ENCODE peak calls at places on chromosomes 16 and 17, in nine cellular contexts. E is brain microvascular endothelial cell, I is aorta, O is mesendoderm, W is thoracic aorta, N is tibial nerve, U is bronchial epithelial cell, A is small intestine, F is epithelial cell of esophagus. Y is an unnamed sample.

GRCh38 chr17:61455754-61456681 is 3.8 kb downstream of the TBX4 start:
- DNase-seq in A (no peak), W (no peak), I (no peak), E (no peak), U (no peak), F (no peak), N (no peak), O (no peak), Y (no peak)

GRCh38 chr17:37708616-37709212 is 36.1 kb downstream of the HNF1B start:
- DNase-seq in O (peak), W (no peak), E (no peak), N (no peak), I (no peak), A (peak), U (peak), F (peak), Y (no peak)

GRCh38 chr17:8991514-8992285 is 26.2 kb upstream of the PIK3R5 start:
- DNase-seq in A (peak), F (peak), U (peak), N (peak), E (peak), I (peak), W (no peak), O (peak), Y (peak)

GRCh38 chr17:67079481-67079880 is 35.1 kb downstream of the CACNG1 start:
- DNase-seq in F (no peak), W (no peak), E (no peak), A (no peak), U (no peak), I (no peak), N (no peak), O (no peak), Y (no peak)

GRCh38 chr17:57899391-57899790 is 49.5 kb upstream of the MRPS23 start:
- DNase-seq in F (peak), O (no peak), N (no peak), E (no peak), U (peak), I (no peak), W (no peak), A (no peak), Y (no peak)

GRCh38 chr17:18235743-18236256 is 10.4 kb downstream of the LLGL1 start:
- DNase-seq in A (no peak), E (peak), W (no peak), N (no peak), U (peak), I (peak), F (peak), O (no peak), Y (no peak)

GRCh38 chr17:385195-385835 is 32.7 kb upstream of the RPH3AL start:
- DNase-seq in I (peak), W (no peak), A (peak), O (peak), N (peak), E (no peak), U (no peak), F (peak), Y (no peak)

GRCh38 chr17:39225974-39226683 is 384 bp upstream of the STAC2 start:
- DNase-seq in U (no peak), E (no peak), N (no peak), A (no peak), F (no peak), O (peak), W (peak), I (peak), Y (no peak)

GRCh38 chr17:58383892-58384462 is 32.0 kb upstream of the SUPT4H1 start:
- DNase-seq in A (peak), F (no peak), U (no peak), N (no peak), E (no peak), O (peak), W (no peak), I (no peak), Y (no peak)

GRCh38 chr16:68636818-68637217 is 8.3 kb upstream of the CDH3 start:
- DNase-seq in E (no peak), U (peak), O (no peak), F (peak), W (no peak), N (no peak), I (no peak), A (no peak), Y (no peak)

GRCh38 chr16:87604572-87605135 is 2.3 kb downstream of the JPH3 start:
- DNase-seq in W (no peak), F (no peak), U (no peak), O (no peak), E (no peak), N (no peak), I (peak), A (no peak), Y (no peak)

GRCh38 chr16:22719945-22720344 is 94.0 kb upstream of the HS3ST2 start:
- DNase-seq in U (no peak), E (no peak), O (no peak), N (no peak), A (no peak), F (no peak), W (no peak), I (no peak), Y (no peak)

GRCh38 chr16:57299009-57299718 is 14.7 kb upstream of the PLLP start:
- DNase-seq in U (peak), I (peak), F (peak), E (peak), W (peak), A (no peak), N (no peak), O (no peak), Y (no peak)

GRCh38 chr16:9901-10665 is 43.3 kb downstream of the POLR3K start:
- DNase-seq in E (no peak), O (no peak), A (no peak), I (peak), W (no peak), U (no peak), F (no peak), N (no peak), Y (no peak)

GRCh38 chr16:82638095-82638798 is 11.5 kb downstream of the CDH13 start:
- DNase-seq in O (no peak), N (no peak), F (peak), I (no peak), U (peak), E (peak), A (no peak), W (no peak), Y (no peak)

GRCh38 chr17:81651692-81652091 is 4.7 kb downstream of the PDE6G start:
- DNase-seq in I (no peak), O (no peak), A (no peak), F (peak), W (no peak), U (peak), N (no peak), E (peak), Y (no peak)

GRCh38 chr16:57528499-57529323 is 7.7 kb downstream of the CCDC102A start:
- DNase-seq in N (no peak), U (no peak), W (no peak), A (peak), E (no peak), F (peak), O (peak), I (no peak), Y (no peak)

GRCh38 chr16:85607331-85607765 is 5.8 kb upstream of the GSE1 start:
- DNase-seq in I (no peak), U (no peak), O (peak), A (peak), F (no peak), W (no peak), E (no peak), N (no peak), Y (peak)

GRCh38 chr16:48522041-48522440 is 87.9 kb downstream of the N4BP1 start:
- DNase-seq in I (no peak), W (no peak), O (no peak), E (no peak), A (no peak), U (no peak), N (no peak), F (no peak), Y (no peak)

GRCh38 chr17:35621768-35622167 is 34.6 kb downstream of the AP2B1 start:
- DNase-seq in F (no peak), A (no peak), I (no peak), O (no peak), N (no peak), U (no peak), W (no peak), E (no peak), Y (no peak)

GRCh38 chr17:199195-199604 is 17.8 kb upstream of the DOC2B start:
- DNase-seq in W (no peak), F (no peak), I (peak), N (no peak), A (no peak), U (no peak), E (no peak), O (no peak), Y (no peak)

GRCh38 chr17:60277258-60277657 is 114.7 kb downstream of the USP32 start:
- DNase-seq in O (no peak), I (no peak), E (no peak), W (no peak), U (no peak), F (no peak), A (no peak), N (no peak), Y (no peak)

GRCh38 chr16:81545470-81546175 is 101.0 kb downstream of the CMIP start:
- DNase-seq in W (no peak), N (no peak), F (peak), E (no peak), O (no peak), A (no peak), U (peak), I (peak), Y (no peak)

GRCh38 chr17:65403129-65403528 is 158.3 kb downstream of the AXIN2 start:
- DNase-seq in N (no peak), E (no peak), U (no peak), F (no peak), A (no peak), O (no peak), W (no peak), I (no peak), Y (no peak)

GRCh38 chr16:67388591-67388990 is 4.7 kb downstream of the TPPP3 start:
- DNase-seq in U (no peak), W (no peak), N (no peak), O (no peak), F (no peak), E (no peak), A (no peak), I (no peak), Y (no peak)

GRCh38 chr16:27174798-27175197 is 28.5 kb upstream of the KDM8 start:
- DNase-seq in E (peak), N (no peak), U (peak), O (peak), A (peak), F (peak), I (no peak), W (no peak), Y (peak)

GRCh38 chr17:17181666-17182600 is 24.2 kb downstream of the PLD6 start:
- DNase-seq in N (no peak), E (no peak), O (no peak), U (no peak), A (no peak), I (no peak), W (no peak), F (no peak), Y (peak)

GRCh38 chr17:75504347-75505151 is 10.8 kb downstream of the CASKIN2 start:
- DNase-seq in E (no peak), F (peak), N (no peak), W (no peak), I (no peak), O (peak), A (peak), U (peak), Y (no peak)

GRCh38 chr17:30336369-30337171 is 2.7 kb upstream of the TMIGD1 start:
- DNase-seq in O (peak), E (peak), F (peak), I (no peak), W (no peak), A (peak), N (no peak), U (peak), Y (peak)

GRCh38 chr16:87713469-87714229 is 52.1 kb downstream of the KLHDC4 start:
- DNase-seq in N (no peak), F (no peak), E (no peak), O (no peak), U (no peak), A (no peak), W (no peak), I (no peak), Y (peak)

DNA sequence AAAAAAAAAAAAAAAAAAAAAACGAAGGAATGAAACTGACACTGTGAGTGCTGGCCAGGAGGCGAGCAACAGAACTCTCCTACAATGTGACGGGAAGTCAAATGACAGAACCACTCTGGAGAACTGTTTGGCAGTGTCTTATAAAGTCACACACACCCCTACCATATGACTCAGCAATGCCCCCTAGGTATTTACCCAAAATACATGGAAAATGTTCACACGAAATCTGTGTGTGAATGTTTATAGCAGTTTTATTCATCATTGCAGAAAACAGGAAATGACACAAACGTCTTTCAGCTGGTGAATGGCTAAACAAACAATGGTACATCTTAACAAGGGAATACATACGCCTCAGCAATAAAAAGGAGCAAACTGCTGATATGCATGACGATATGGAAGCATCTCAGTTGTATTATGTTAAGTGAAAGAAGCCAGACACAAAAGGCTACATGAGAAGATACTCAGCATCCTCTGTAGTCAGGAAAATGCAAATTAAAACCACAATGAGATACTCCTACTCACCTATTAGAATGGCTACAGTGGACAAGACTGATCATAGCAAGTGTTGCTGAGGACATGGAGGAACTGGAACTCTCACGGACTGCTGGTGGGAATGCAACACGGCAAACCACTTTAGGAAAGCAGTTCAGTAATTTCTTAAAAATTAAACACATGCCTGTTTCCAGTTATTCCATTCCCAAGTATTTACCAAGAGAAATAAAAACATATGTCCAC is 74.7 kb downstream of the TBC1D16 start:
- DNase-seq in A (no peak), W (no peak), N (no peak), I (no peak), U (peak), O (no peak), E (no peak), F (peak), Y (no peak)
- H3K4me3 ChIP-seq in A (no peak), W (no peak), N (no peak), I (no peak), U (no peak), O (no peak), E (no peak), F (no peak), Y (no peak)

GRCh38 chr17:4837471-4838305 is 4.5 kb downstream of the MINK1 start:
- DNase-seq in O (no peak), I (no peak), U (no peak), N (no peak), W (no peak), F (no peak), E (no peak), A (no peak), Y (no peak)

GRCh38 chr17:4833941-4834501 is 881 bp downstream of the MINK1 start:
- DNase-seq in E (peak), F (peak), W (no peak), U (no peak), O (peak), N (no peak), A (peak), I (peak), Y (no peak)

GRCh38 chr17:4836221-4836620 is 3.1 kb downstream of the MINK1 start:
- DNase-seq in E (no peak), U (no peak), O (no peak), F (no peak), N (no peak), I (no peak), W (no peak), A (no peak), Y (no peak)

GRCh38 chr17:4833178-4833940 is at the start of gene MINK1:
- DNase-seq in A (peak), F (peak), U (peak), N (peak), W (peak), I (peak), E (peak), O (peak), Y (peak)

DNA sequence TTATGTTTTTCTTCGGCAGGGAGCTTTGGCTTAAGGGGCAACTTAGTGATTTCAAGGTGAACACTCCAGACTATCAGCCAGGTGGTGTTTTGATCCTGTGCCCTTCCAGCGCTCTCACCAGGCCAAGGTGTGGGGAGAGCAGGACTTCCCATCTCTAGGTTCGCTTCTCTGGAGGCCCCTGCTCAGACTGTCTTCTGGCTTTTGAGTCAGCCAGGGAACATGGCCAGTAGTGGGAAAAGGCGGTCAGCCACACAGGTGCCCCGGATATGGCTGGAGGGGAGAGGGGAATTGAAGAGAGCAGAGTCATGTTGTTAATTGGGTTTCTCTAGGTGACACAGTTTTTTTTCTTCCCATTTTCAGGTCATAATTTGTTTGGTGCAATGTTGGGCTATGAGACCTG is 1.5 kb downstream of the MINK1 start:
- DNase-seq in W (no peak), I (no peak), U (no peak), N (no peak), A (peak), O (no peak), F (no peak), E (no peak), Y (no peak)
- H3K4me3 ChIP-seq in W (peak), I (no peak), U (peak), N (peak), A (no peak), O (no peak), F (peak), E (peak), Y (no peak)

GRCh38 chr16:14057878-14058382 is 13.2 kb upstream of the MRTFB start:
- DNase-seq in F (no peak), A (no peak), U (peak), I (peak), E (peak), N (no peak), O (no peak), W (peak), Y (no peak)

GRCh38 chr16:14062261-14062660 is 8.9 kb upstream of the MRTFB start:
- DNase-seq in I (no peak), O (no peak), N (no peak), W (no peak), E (no peak), A (no peak), U (no peak), F (no peak), Y (no peak)

GRCh38 chr16:14061732-14062259 is 9.3 kb upstream of the MRTFB start:
- DNase-seq in I (no peak), N (no peak), E (no peak), U (no peak), O (no peak), A (no peak), W (no peak), F (no peak), Y (no peak)

GRCh38 chr16:14069818-14070217 is 1.3 kb upstream of the MRTFB start:
- DNase-seq in O (no peak), U (peak), E (no peak), N (no peak), W (no peak), F (peak), A (no peak), I (no peak), Y (no peak)

DNA sequence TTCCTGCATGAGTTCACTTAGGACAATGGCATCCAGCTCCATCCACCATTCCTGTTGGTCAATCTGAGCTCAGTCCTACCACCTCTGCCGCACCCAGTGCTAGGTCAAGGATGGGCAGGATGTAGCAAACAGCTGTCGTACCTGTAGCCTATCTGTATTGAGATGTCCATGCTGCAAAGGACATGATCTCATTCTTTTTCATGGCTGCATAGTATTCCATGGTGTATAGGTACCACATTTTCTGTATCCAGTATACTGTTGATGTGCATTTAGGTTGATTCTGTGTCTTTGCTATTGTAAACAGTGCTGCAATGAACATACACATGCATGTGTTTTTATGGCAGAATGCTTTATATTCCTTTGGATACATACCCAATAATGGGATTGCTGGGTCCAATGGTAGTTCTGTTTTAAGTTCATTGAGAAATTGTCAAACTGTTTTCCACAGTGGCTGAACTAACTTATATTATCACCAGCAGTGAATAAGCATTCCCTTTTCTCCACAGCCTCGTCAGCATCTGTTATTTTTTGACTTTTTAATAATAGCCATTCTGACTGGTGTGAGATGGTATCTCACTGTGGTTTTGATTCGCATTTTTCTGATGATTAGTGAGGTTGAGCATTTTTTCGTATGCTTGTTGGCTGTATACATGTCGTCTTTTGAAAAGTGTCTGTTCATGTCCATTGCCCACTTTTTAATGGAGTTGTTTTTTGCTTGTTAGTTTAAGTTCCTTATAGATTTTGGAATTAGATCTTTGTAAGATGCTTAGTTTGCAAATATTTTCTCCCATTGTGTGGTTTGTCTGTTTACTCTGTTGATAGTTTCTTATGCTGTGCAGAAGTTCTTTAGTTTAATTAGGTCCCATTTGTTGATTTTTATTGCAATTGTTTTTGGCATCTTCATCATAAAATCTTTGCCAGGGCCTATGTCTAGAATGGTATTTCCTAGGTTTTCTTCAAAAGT is 7.2 kb upstream of the MRTFB start:
- DNase-seq in W (no peak), O (no peak), E (no peak), U (no peak), I (no peak), N (no peak), F (no peak), A (no peak), Y (no peak)
- H3K4me3 ChIP-seq in W (no peak), O (no peak), E (no peak), U (no peak), I (no peak), N (no peak), F (no peak), A (no peak), Y (no peak)

DNA sequence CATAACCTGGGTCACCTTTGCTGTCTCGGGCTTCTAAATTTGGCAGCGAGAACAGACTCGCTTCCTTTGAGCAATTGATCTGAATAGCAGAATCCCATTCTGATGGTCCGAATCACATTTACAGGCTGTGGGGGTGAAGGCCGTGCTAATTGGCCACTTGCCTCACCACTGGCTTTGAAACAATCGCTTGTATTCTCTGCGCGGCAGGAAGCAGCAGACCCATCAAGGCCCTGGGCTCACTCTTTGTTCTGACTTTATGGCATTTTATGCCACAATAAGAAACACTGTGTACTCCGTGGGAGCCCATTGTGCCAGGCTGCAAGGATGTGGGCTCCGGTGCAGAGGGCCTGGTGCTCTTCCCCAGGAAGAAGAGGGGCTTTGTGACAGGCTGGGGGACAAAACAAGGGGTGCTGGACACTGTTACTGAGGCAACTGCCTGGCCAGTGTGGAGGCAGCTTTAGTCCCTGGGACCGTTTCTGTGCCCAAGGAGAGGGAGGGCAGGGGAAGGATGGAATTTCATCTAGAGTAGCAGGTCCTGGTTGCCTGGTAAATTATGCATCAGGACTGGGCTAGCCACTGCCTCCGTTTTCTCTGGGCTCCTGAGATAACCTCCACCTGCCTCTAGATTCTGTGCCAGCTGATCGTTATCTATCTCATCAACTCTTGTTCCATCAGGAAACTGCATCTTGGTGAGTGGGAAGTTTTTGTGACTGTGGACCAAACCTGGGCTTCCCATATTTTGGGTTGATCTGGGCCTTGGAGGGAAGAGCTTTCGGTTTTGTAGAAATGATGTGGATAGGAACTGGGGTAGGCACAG is 78.5 kb downstream of the MRC2 start:
- DNase-seq in O (peak), E (no peak), I (no peak), N (no peak), W (no peak), A (no peak), F (no peak), U (no peak), Y (no peak)
- H3K4me3 ChIP-seq in O (peak), E (peak), I (no peak), N (peak), W (peak), A (no peak), F (peak), U (peak), Y (no peak)

Y was measured in Jurkat, Clone E6-1.